ENCODE peak calls at places on chromosomes 12 and 14, in four cellular contexts. C is hepatocyte, O is lower leg skin, B is neuronal stem cell. E is an unnamed sample.

GRCh38 chr12:104372048-104372720 is 68.6 kb downstream of the EID3 start:
- DNase-seq in B (no peak), C (no peak), O (no peak), E (no peak)

GRCh38 chr12:42568952-42569916 is 20.3 kb downstream of the PRICKLE1 start:
- DNase-seq in B (peak), O (no peak), C (peak), E (no peak)

GRCh38 chr14:54446201-54446693 is 5.1 kb upstream of the CNIH1 start:
- DNase-seq in O (peak), C (peak), B (no peak), E (no peak)

GRCh38 chr14:59926534-59926933 is 6.6 kb downstream of the LRRC9 start:
- DNase-seq in O (no peak), C (no peak), B (no peak), E (no peak)

GRCh38 chr14:62957562-62957961 is 87.7 kb downstream of the KCNH5 start:
- DNase-seq in O (no peak), C (peak), B (no peak), E (no peak)

GRCh38 chr12:127485528-127485927 is 781.4 kb upstream of the TMEM132C start:
- DNase-seq in C (peak), O (no peak), B (no peak), E (no peak)

GRCh38 chr12:6978188-6978986 is 7.7 kb downstream of the EMG1 start:
- DNase-seq in O (no peak), B (no peak), C (no peak), E (no peak)

GRCh38 chr12:51815571-51815970 is 32.9 kb downstream of the FIGNL2 start:
- DNase-seq in O (no peak), C (no peak), B (no peak), E (no peak)

GRCh38 chr12:104493504-104493903 is 36.8 kb downstream of the CHST11 start:
- DNase-seq in O (no peak), C (no peak), B (no peak), E (no peak)

GRCh38 chr12:90871697-90872096 is 83.3 kb downstream of the CCER1 start:
- DNase-seq in B (no peak), C (no peak), O (no peak), E (no peak)

GRCh38 chr12:31773867-31774266 is 45.0 kb upstream of the AMN1 start:
- DNase-seq in B (no peak), O (no peak), C (peak), E (no peak)

GRCh38 chr12:60201891-60202290 is 606.1 kb downstream of the SLC16A7 start:
- DNase-seq in O (no peak), C (no peak), B (no peak), E (no peak)

GRCh38 chr12:108247130-108247529 is 92.0 kb downstream of the CMKLR1 start:
- DNase-seq in O (no peak), B (no peak), C (no peak), E (no peak)

GRCh38 chr12:10001141-10001778 is 2.3 kb upstream of the CLEC1B start:
- DNase-seq in C (no peak), B (no peak), O (no peak), E (no peak)

GRCh38 chr12:89384050-89384749 is 31.9 kb upstream of the DUSP6 start:
- DNase-seq in C (peak), O (peak), B (no peak), E (peak)

GRCh38 chr12:84636801-84637285 is 275.8 kb downstream of the SLC6A15 start:
- DNase-seq in C (no peak), B (no peak), O (no peak), E (no peak)

GRCh38 chr12:12194206-12194605 is 72.6 kb downstream of the LRP6 start:
- DNase-seq in C (no peak), B (no peak), O (no peak), E (no peak)

GRCh38 chr12:78645956-78646355 is 218.6 kb upstream of the SYT1 start:
- DNase-seq in O (no peak), B (no peak), C (no peak), E (no peak)

GRCh38 chr12:10235761-10236631 is 23.3 kb downstream of the GABARAPL1 start:
- DNase-seq in C (peak), B (no peak), O (no peak), E (no peak)

GRCh38 chr12:19402743-19403400 is 36.4 kb upstream of the AEBP2 start:
- DNase-seq in B (no peak), O (no peak), C (peak), E (peak)

GRCh38 chr14:41623737-41624136 is 17.1 kb downstream of the LRFN5 start:
- DNase-seq in B (no peak), C (no peak), O (no peak), E (no peak)

GRCh38 chr14:68824517-68825347 is 31.9 kb upstream of the ZFP36L1 start:
- DNase-seq in O (peak), B (peak), C (peak), E (peak)

GRCh38 chr12:88876867-88877266 is 296.6 kb upstream of the KITLG start:
- DNase-seq in C (no peak), O (no peak), B (no peak), E (no peak)

GRCh38 chr12:104295954-104296353 is 7.6 kb upstream of the EID3 start:
- DNase-seq in B (no peak), C (no peak), O (no peak), E (no peak)

GRCh38 chr14:90061849-90062794 is at the start of gene KCNK13:
- DNase-seq in O (no peak), C (peak), B (peak), E (peak)

GRCh38 chr12:124482901-124483799 is 84.3 kb downstream of the NCOR2 start:
- DNase-seq in C (no peak), O (no peak), B (no peak), E (peak)

GRCh38 chr12:11707535-11707934 is 58.1 kb downstream of the ETV6 start:
- DNase-seq in C (no peak), B (no peak), O (no peak), E (peak)

GRCh38 chr14:99203801-99204200 is 68.2 kb downstream of the BCL11B start:
- DNase-seq in B (no peak), C (no peak), O (no peak), E (no peak)

GRCh38 chr12:112303004-112303403 is 79.2 kb downstream of the HECTD4 start:
- DNase-seq in B (no peak), O (no peak), C (peak), E (no peak)

GRCh38 chr12:111467092-111467861 is 61.6 kb downstream of the SH2B3 start:
- DNase-seq in O (no peak), B (no peak), C (peak), E (no peak)

GRCh38 chr14:61699092-61699491 is 3.8 kb downstream of the HIF1A start:
- DNase-seq in O (no peak), C (no peak), B (no peak), E (no peak)

GRCh38 chr14:61695695-61696527 is 598 bp downstream of the HIF1A start:
- DNase-seq in C (peak), O (peak), B (peak), E (peak)

GRCh38 chr14:61696753-61697318 is 1.5 kb downstream of the HIF1A start:
- DNase-seq in C (no peak), B (no peak), O (no peak), E (no peak)

GRCh38 chr14:61700104-61700886 is 5.0 kb downstream of the HIF1A start:
- DNase-seq in B (no peak), C (no peak), O (no peak), E (no peak)

DNA sequence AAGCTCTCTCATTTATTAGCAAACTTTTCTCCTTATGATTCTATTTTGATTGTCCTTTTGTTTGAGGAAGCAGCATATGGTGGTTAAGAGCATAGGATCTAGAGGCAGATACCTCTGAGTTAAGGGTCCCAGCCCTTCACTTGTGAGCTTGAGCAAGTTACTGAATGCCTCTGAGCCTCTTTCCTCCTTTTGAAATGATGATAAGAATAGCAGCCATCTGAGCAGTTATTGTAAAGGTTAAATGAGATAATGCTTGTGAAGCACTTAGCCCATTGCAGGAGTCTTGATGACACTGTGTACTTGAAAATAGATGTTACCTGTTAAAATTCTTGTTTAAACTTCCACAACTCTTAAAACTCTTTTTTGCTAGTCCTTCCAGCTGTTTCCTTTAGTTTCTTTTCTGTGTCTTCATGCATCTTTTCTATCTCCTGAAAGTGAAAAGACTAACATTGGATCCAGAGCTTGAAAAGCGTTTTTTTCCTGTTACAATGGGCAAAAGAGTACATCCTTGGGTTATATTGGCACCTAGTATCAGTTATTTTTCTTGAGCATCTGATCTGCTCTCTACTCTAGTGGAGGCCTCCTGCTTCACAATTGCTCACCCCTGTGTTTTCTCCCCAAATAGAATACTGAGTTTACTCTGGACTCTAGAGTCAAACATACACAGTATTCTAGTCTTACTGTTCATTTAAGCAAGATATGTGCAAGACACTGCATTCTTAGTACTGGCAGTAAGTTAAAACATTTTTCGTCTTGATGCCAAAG is 3.1 kb downstream of the HIF1A start:
- DNase-seq in O (no peak), C (no peak), B (no peak), E (no peak)
- H3K4me3 ChIP-seq in O (no peak), C (peak), B (peak), E (peak)

GRCh38 chr14:33539918-33540357 is 410.9 kb downstream of the EGLN3 start:
- DNase-seq in C (no peak), B (no peak), O (no peak), E (no peak)
- H3K4me3 ChIP-seq in C (no peak), B (no peak), O (no peak), E (no peak)

GRCh38 chr12:64450711-64451486 is 1.0 kb upstream of the TBK1 start:
- DNase-seq in C (peak), B (peak), O (no peak), E (no peak)
- H3K4me3 ChIP-seq in C (peak), B (peak), O (no peak), E (peak)

GRCh38 chr12:57231276-57232021 is 1.9 kb downstream of the SHMT2 start:
- DNase-seq in C (no peak), O (no peak), B (no peak), E (peak)
- H3K4me3 ChIP-seq in C (no peak), O (no peak), B (peak), E (no peak)

GRCh38 chr12:94206886-94207285 is 58.5 kb downstream of the PLXNC1 start:
- DNase-seq in B (no peak), C (no peak), O (no peak), E (no peak)

GRCh38 chr12:94208433-94208921 is 60.1 kb downstream of the PLXNC1 start:
- DNase-seq in O (no peak), B (no peak), C (no peak), E (no peak)

GRCh38 chr12:94209240-94209639 is 60.9 kb downstream of the PLXNC1 start:
- DNase-seq in B (no peak), C (no peak), O (no peak), E (no peak)

GRCh38 chr12:94205738-94206310 is 57.4 kb downstream of the PLXNC1 start:
- DNase-seq in C (no peak), B (no peak), O (no peak), E (no peak)

DNA sequence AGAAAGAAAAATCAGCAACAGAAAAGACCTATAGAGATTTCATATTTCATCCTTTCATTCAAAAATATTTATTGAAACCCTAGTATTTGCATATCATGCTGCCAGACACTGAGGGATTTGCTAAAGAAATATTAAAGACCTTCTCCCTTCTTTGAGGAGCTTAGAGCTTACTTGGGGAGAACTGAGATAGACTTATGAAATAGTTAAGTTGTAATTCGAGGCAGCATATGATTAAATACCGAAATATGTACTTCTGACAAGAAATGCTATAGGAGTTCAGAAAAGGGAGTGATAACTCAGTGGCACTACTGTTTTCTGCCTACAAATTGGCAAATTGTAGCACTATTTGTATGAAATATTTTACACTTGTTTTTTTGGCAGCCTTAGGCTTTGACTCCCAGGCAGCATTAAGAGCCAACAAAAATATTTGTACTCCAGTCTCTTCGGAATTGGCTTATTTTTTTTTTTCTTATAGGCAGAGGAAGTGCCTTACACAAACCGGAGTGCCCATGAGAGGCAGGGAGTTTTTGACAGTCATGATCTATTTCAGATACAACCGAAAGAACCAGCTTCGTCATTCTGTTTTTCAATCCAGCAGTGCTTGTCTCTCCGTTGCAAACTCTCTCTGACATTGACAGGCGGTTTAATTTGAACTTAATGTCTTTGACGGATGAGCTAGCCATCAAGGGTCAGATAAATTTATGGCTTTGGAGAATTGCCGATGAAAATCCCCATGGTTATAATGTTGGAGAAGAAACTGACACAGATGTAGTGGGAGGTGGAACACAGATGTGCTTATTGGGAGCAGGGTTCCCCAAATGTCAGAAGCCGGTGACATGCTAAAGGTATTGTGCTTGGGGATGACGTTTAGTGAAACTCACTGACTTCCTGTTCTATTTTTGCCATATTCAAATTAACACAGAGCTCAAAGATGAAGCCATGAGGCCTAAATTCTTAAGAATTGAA is 59.4 kb downstream of the PLXNC1 start:
- DNase-seq in O (no peak), C (no peak), B (no peak), E (no peak)
- H3K4me3 ChIP-seq in O (no peak), C (no peak), B (no peak), E (peak)